ENCODE peak calls at places on chromosomes 5 and 9, in four cellular contexts. Z, Y, O and W are unnamed samples.

GRCh38 chr5:20556364-20556763 is 568.4 kb upstream of the CDH18 start:
- DNase-seq in Z (no peak), Y (no peak), O (no peak), W (no peak)

GRCh38 chr5:171308453-171309275 is at the start of gene TLX3:
- DNase-seq in Z (no peak), Y (no peak), O (peak), W (no peak)

GRCh38 chr9:135566552-135566951 is 5.0 kb downstream of the PAEP start:
- DNase-seq in Z (no peak), Y (no peak), O (peak), W (peak)

GRCh38 chr5:82274343-82275266 is 3.5 kb downstream of the RPS23 start:
- DNase-seq in Z (no peak), Y (peak), O (peak), W (peak)

GRCh38 chr9:130215341-130216119 is 43.3 kb downstream of the NCS1 start:
- DNase-seq in Z (no peak), Y (peak), O (peak), W (peak)

GRCh38 chr9:111598730-111599091 is 736 bp downstream of the PTGR1 start:
- DNase-seq in Z (peak), Y (peak), O (no peak), W (no peak)

GRCh38 chr9:81312346-81312745 is 377.0 kb downstream of the TLE1 start:
- DNase-seq in Z (no peak), Y (no peak), O (no peak), W (no peak)

GRCh38 chr9:132187006-132187760 is 25.3 kb downstream of the NTNG2 start:
- DNase-seq in Z (no peak), Y (no peak), O (no peak), W (no peak)

GRCh38 chr9:98887918-98888510 is 55.7 kb upstream of the COL15A1 start:
- DNase-seq in Z (no peak), Y (no peak), O (peak), W (no peak)

GRCh38 chr9:28866951-28867350 is 1293.7 kb upstream of the C9orf72 start:
- DNase-seq in Z (no peak), Y (no peak), O (no peak), W (no peak)

GRCh38 chr9:71446499-71447411 is 321.6 kb downstream of the CEMIP2 start:
- DNase-seq in Z (peak), Y (peak), O (peak), W (peak)

GRCh38 chr5:122371511-122372151 is 59.6 kb downstream of the SNCAIP start:
- DNase-seq in Z (no peak), Y (no peak), O (no peak), W (no peak)

GRCh38 chr5:31937226-31937625 is 236.9 kb downstream of the GOLPH3 start:
- DNase-seq in Z (no peak), Y (no peak), O (no peak), W (no peak)

GRCh38 chr5:141574122-141574510 is 44.7 kb downstream of the DIAPH1 start:
- DNase-seq in Z (no peak), Y (no peak), O (no peak), W (no peak)

GRCh38 chr9:91697201-91697600 is 252.8 kb downstream of the ROR2 start:
- DNase-seq in Z (no peak), Y (no peak), O (no peak), W (no peak)

GRCh38 chr9:109477269-109478203 is 20.6 kb downstream of the PTPN3 start:
- DNase-seq in Z (no peak), Y (peak), O (peak), W (no peak)

GRCh38 chr9:131319486-131319885 is 30.0 kb downstream of the PLPP7 start:
- DNase-seq in Z (no peak), Y (no peak), O (no peak), W (no peak)

GRCh38 chr5:107103522-107103921 is 567.2 kb downstream of the EFNA5 start:
- DNase-seq in Z (no peak), Y (no peak), O (no peak), W (no peak)

GRCh38 chr5:154071799-154072781 is 33.3 kb downstream of the MFAP3 start:
- DNase-seq in Z (peak), Y (peak), O (peak), W (peak)

GRCh38 chr9:84397822-84398221 is 57.3 kb upstream of the SLC28A3 start:
- DNase-seq in Z (no peak), Y (no peak), O (no peak), W (no peak)

GRCh38 chr5:177483994-177484901 is 10.8 kb upstream of the DBN1 start:
- DNase-seq in Z (no peak), Y (no peak), O (no peak), W (no peak)

GRCh38 chr5:165405340-165405739 is 1899.9 kb downstream of the MAT2B start:
- DNase-seq in Z (no peak), Y (no peak), O (no peak), W (no peak)

GRCh38 chr5:109412981-109413402 is 3.2 kb upstream of the PJA2 start:
- DNase-seq in Z (no peak), Y (peak), O (no peak), W (no peak)

GRCh38 chr5:73899916-73900315 is 273.9 kb downstream of the ARHGEF28 start:
- DNase-seq in Z (no peak), Y (no peak), O (no peak), W (no peak)

GRCh38 chr9:128972956-128973355 is 25.5 kb downstream of the NUP188 start:
- DNase-seq in Z (no peak), Y (no peak), O (no peak), W (no peak)

GRCh38 chr5:170611446-170612088 is 107.7 kb downstream of the KCNIP1 start:
- DNase-seq in Z (no peak), Y (no peak), O (no peak), W (no peak)

GRCh38 chr5:122263352-122264030 is 48.5 kb upstream of the SNCAIP start:
- DNase-seq in Z (no peak), Y (no peak), O (no peak), W (no peak)

GRCh38 chr5:148939676-148940075 is 113.3 kb downstream of the ADRB2 start:
- DNase-seq in Z (no peak), Y (no peak), O (no peak), W (no peak)

GRCh38 chr9:107484117-107484723 is 5.3 kb downstream of the KLF4 start:
- DNase-seq in Z (peak), Y (peak), O (peak), W (no peak)

GRCh38 chr5:171842006-171842776 is 56.6 kb downstream of the SMIM23 start:
- DNase-seq in Z (no peak), Y (no peak), O (no peak), W (no peak)

GRCh38 chr5:132831095-132831860 is 831 bp upstream of the SHROOM1 start:
- DNase-seq in Z (no peak), Y (no peak), O (no peak), W (no peak)

GRCh38 chr5:585962-586628 is 26.0 kb upstream of the CEP72 start:
- DNase-seq in Z (no peak), Y (no peak), O (no peak), W (no peak)

GRCh38 chr5:582936-583635 is 29.1 kb upstream of the CEP72 start:
- DNase-seq in Z (no peak), Y (no peak), O (no peak), W (no peak)

GRCh38 chr5:585556-585955 is 26.6 kb upstream of the CEP72 start:
- DNase-seq in Z (no peak), Y (no peak), O (no peak), W (no peak)

GRCh38 chr5:583645-584044 is 28.5 kb upstream of the CEP72 start:
- DNase-seq in Z (no peak), Y (no peak), O (no peak), W (no peak)

GRCh38 chr5:584846-585245 is 27.3 kb upstream of the CEP72 start:
- DNase-seq in Z (no peak), Y (no peak), O (no peak), W (no peak)
- TF ChIP-seq CTCF in Z (no peak), Y (no peak), O (no peak), W (no peak)

GRCh38 chr5:146706321-146706972 is 172.1 kb downstream of the PPP2R2B start:
- DNase-seq in Z (no peak), Y (no peak), O (peak), W (peak)
- TF ChIP-seq CTCF in Z (no peak), Y (no peak), O (peak), W (no peak)

GRCh38 chr5:163460562-163461176 is at the start of gene HMMR:
- DNase-seq in Z (no peak), Y (peak), O (no peak), W (no peak)

GRCh38 chr5:163459465-163459887 is 426 bp downstream of the NUDCD2 start:
- DNase-seq in Z (no peak), Y (no peak), O (no peak), W (no peak)

GRCh38 chr5:163463063-163463435 is 2.6 kb downstream of the HMMR start:
- DNase-seq in Z (no peak), Y (no peak), O (no peak), W (no peak)

GRCh38 chr5:163458778-163459405 is 1.0 kb downstream of the NUDCD2 start:
- DNase-seq in Z (peak), Y (no peak), O (no peak), W (no peak)

DNA sequence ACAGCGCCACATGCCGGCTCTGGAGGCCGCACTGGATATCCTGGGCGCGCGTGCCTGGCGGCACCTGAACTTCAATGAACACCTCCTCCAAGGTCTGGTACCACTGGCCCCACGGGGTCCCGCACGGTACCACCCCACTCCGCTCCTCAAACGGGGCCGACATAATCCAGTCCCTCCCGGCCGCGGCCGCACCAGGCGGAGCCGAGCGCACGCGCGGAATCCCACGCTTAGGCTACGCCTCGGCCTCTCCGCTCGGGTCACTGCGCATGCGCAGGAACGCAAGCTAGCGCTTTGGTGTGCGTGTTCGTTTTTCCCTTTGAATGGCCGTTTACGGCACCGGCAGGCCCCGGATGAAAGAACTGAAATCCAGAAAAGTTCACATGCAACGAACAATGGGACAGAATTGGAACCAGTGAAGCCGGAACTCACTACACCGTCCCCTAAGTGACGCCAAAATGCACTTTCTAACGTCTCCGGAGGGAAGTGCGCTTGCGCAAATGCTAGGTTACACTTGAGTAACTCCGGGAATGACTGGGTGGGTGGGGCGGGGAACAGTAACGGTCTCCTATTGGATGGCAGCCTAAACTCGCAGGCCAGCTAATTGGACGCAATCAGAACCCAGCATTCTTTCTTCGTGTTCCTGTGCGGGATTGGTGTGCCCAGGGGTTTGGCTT is at the start of gene NUDCD2:
- DNase-seq in Z (peak), Y (peak), O (peak), W (peak)
- TF ChIP-seq CTCF in Z (peak), Y (no peak), O (peak), W (peak)

GRCh38 chr9:133276001-133276884 is 1.2 kb upstream of the ABO start:
- DNase-seq in Z (no peak), Y (no peak), O (no peak), W (no peak)

GRCh38 chr9:133273819-133274218 is 1.2 kb downstream of the ABO start:
- DNase-seq in Z (no peak), Y (no peak), O (no peak), W (no peak)

GRCh38 chr9:133276923-133277322 is 1.9 kb upstream of the ABO start:
- DNase-seq in Z (no peak), Y (no peak), O (no peak), W (no peak)

GRCh38 chr9:133274236-133275104 is 531 bp downstream of the ABO start:
- DNase-seq in Z (no peak), Y (no peak), O (peak), W (no peak)

DNA sequence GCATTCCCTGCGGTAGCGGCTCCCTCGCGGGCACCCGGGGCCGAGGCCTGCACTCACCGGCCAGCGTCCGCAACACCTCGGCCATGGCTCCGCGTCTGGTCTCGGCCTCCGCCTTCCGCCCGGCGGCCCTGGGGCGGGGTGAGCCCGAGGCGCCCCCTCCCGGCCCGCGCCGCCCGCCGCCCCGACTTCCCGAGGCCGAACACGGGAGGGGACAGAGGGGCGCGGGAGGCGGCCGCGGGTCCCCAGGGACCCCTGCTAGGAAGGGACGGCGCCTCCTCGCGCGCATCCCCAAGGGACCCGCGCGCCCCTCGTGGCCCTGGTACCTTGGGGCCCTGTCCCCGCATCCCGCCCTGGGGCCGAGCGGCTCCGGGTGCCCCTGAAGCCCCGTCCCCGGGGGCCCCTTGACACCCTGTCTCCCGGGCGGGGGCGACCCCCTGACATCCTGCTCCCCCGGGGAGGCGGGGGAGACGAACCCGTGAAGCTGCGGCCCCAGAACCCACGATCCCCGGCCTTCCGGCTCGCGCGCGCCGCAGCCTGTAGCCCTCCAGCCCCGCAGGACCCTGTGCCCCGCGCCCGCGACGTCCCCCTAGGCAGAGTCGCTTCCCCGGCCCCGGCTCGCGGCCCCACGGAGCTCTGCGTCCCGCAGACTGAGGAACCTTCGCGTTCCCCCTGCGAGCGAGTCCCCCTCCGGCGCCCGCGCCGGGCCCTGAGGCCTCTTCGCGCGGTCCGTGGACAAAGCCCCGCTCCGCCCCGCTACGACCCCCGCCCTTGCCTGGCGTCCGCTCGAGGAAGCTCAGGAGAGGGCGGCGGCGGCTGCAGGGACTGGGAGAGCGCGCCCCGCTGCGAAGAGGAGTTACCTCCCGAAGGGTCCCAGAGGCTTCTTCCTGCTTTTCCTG is at the start of gene ABO:
- DNase-seq in Z (no peak), Y (no peak), O (peak), W (no peak)
- TF ChIP-seq CTCF in Z (no peak), Y (no peak), O (peak), W (no peak)

GRCh38 chr5:127565586-127566270 is 48.3 kb downstream of the PRRC1 start:
- DNase-seq in Z (no peak), Y (no peak), O (no peak), W (no peak)

GRCh38 chr5:127561254-127561653 is 43.8 kb downstream of the PRRC1 start:
- DNase-seq in Z (no peak), Y (no peak), O (no peak), W (no peak)

GRCh38 chr5:127563133-127563532 is 45.7 kb downstream of the PRRC1 start:
- DNase-seq in Z (no peak), Y (no peak), O (no peak), W (no peak)

GRCh38 chr5:127564002-127564769 is 46.7 kb downstream of the PRRC1 start:
- DNase-seq in Z (peak), Y (peak), O (peak), W (peak)

DNA sequence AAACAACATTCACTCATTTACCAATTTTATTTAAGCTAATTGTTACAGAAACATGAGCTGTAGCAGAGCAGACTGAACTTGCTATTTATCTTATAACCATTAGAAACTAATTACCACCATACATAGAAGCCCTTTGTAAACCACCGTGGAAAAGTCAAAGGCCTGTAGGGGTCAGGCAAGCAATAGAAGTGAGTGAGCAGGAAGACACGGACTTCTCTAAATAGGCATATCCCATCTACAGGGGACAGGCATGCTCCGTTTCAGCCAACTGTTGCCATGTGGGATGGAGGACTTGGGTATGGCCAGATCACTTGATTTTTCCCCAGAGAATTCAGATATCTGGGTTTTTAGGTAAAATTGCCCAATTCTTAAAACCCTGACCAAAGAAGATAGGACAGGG is 44.8 kb downstream of the PRRC1 start:
- DNase-seq in Z (no peak), Y (peak), O (peak), W (no peak)
- TF ChIP-seq CTCF in Z (no peak), Y (no peak), O (peak), W (no peak)

GRCh38 chr5:151427258-151427657 is 20.1 kb upstream of the SLC36A1 start:
- DNase-seq in Z (peak), Y (no peak), O (no peak), W (no peak)
- TF ChIP-seq CTCF in Z (peak), Y (no peak), O (peak), W (no peak)

DNA sequence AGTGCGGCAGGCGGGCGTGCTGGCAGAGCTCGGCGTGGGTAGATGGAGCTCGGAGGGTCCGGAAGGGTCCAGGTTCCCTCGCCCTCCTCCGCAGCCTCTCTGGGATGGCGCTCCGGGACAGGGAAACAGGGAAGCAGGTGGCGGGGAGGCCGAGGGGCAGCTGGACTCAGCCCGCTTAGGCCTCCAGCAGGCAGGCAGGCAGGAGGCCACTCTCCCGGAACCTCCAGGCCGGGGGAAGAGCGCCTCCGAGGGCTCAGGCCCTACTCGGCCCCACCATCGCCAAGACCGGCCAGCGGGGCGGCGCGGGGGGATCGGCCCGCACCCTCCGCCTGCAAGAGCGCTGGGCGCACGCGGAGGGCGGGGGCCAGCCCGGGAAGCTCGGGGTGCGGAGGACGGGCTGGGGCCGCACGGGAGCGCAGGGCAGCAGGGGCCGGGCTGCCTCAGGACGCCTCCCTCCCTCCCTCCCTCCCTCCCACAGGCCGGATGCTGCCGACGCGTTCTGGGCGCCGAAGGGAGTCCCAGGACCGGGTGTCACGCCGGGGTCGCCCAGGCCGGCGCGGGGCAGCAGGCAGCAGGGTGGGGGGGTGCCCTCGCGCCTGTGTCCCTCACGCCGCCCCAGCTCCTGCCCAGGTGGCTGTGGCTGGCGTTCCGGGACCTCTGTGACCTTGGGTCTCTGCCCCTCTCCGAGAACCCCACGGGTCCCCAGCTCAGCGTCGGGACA is 977 bp downstream of the MGAT4B start:
- DNase-seq in Z (peak), Y (peak), O (peak), W (peak)
- TF ChIP-seq CTCF in Z (no peak), Y (no peak), O (no peak), W (no peak)

GRCh38 chr9:18237776-18238175 is 236.2 kb upstream of the ADAMTSL1 start:
- DNase-seq in Z (no peak), Y (no peak), O (no peak), W (no peak)
- TF ChIP-seq CTCF in Z (no peak), Y (no peak), O (peak), W (no peak)